ENCODE peak calls at places on chromosomes 6 and 20, in six cellular contexts. X is GM12878, F is K562, B is A549, H is HepG2, O is upper lobe of left lung. I is an unnamed sample.

GRCh38 chr6:133764011-133764812 is 124.7 kb upstream of the TCF21 start:
- ATAC-seq in X (no peak), F (no peak), B (no peak), H (no peak), O (peak), I (peak)

GRCh38 chr6:39209908-39210307 is 19.4 kb downstream of the KCNK5 start:
- ATAC-seq in X (peak), F (no peak), B (no peak), H (no peak), O (no peak), I (no peak)

GRCh38 chr20:10551732-10552724 is 116.9 kb downstream of the SLX4IP start:
- ATAC-seq in X (peak), F (peak), B (no peak), H (peak), O (peak), I (no peak)

GRCh38 chr20:50438986-50439407 is 71.2 kb upstream of the PTPN1 start:
- ATAC-seq in X (no peak), F (no peak), B (peak), H (peak), O (no peak), I (no peak)

GRCh38 chr6:159977242-159978214 is 8.6 kb downstream of the IGF2R start:
- ATAC-seq in X (no peak), F (peak), B (no peak), H (no peak), O (peak), I (peak)

GRCh38 chr6:133715270-133715669 is 173.6 kb upstream of the TCF21 start:
- ATAC-seq in X (no peak), F (no peak), B (no peak), H (no peak), O (no peak), I (no peak)

GRCh38 chr6:100461273-100461919 is 3.3 kb downstream of the SIM1 start:
- ATAC-seq in X (peak), F (peak), B (peak), H (no peak), O (no peak), I (no peak)

GRCh38 chr6:39276379-39276995 is 37.7 kb downstream of the KCNK17 start:
- ATAC-seq in X (no peak), F (no peak), B (no peak), H (no peak), O (no peak), I (no peak)

GRCh38 chr6:57262491-57262890 is 40.4 kb upstream of the RAB23 start:
- ATAC-seq in X (no peak), F (no peak), B (no peak), H (no peak), O (peak), I (peak)

GRCh38 chr6:93079061-93079460 is 340.3 kb downstream of the EPHA7 start:
- ATAC-seq in X (no peak), F (no peak), B (no peak), H (no peak), O (no peak), I (no peak)

GRCh38 chr6:3455121-3455489 is 1.7 kb downstream of the SLC22A23 start:
- ATAC-seq in X (peak), F (peak), B (no peak), H (peak), O (peak), I (no peak)

GRCh38 chr20:17967595-17968365 is 814 bp downstream of the SNX5 start:
- ATAC-seq in X (peak), F (peak), B (peak), H (peak), O (no peak), I (peak)

GRCh38 chr6:150256618-150257272 is 112.1 kb upstream of the IYD start:
- ATAC-seq in X (peak), F (no peak), B (no peak), H (no peak), O (peak), I (no peak)

GRCh38 chr20:19338960-19339359 is 126.5 kb downstream of the SLC24A3 start:
- ATAC-seq in X (no peak), F (no peak), B (no peak), H (no peak), O (no peak), I (no peak)

GRCh38 chr20:9244811-9245210 is 175.9 kb downstream of the PLCB4 start:
- ATAC-seq in X (no peak), F (no peak), B (no peak), H (no peak), O (no peak), I (no peak)

GRCh38 chr20:38791291-38791690 is 14.2 kb upstream of the PPP1R16B start:
- ATAC-seq in X (no peak), F (no peak), B (no peak), H (no peak), O (no peak), I (no peak)

GRCh38 chr20:55213653-55214052 is 738.3 kb downstream of the DOK5 start:
- ATAC-seq in X (no peak), F (no peak), B (no peak), H (no peak), O (no peak), I (no peak)

GRCh38 chr6:90432408-90432775 is 135.7 kb upstream of the BACH2 start:
- ATAC-seq in X (no peak), F (no peak), B (no peak), H (no peak), O (no peak), I (no peak)

GRCh38 chr6:117280922-117281321 is 15.6 kb downstream of the VGLL2 start:
- ATAC-seq in X (peak), F (peak), B (peak), H (peak), O (no peak), I (no peak)

GRCh38 chr20:54624701-54625472 is 149.5 kb downstream of the DOK5 start:
- ATAC-seq in X (no peak), F (no peak), B (no peak), H (no peak), O (no peak), I (no peak)

GRCh38 chr6:46927066-46927465 is 5.3 kb upstream of the ADGRF5 start:
- ATAC-seq in X (no peak), F (no peak), B (no peak), H (no peak), O (no peak), I (no peak)

GRCh38 chr20:60057866-60058807 is 99.9 kb downstream of the CDH26 start:
- ATAC-seq in X (peak), F (peak), B (no peak), H (peak), O (peak), I (no peak)

GRCh38 chr20:22567944-22568871 is 16.2 kb downstream of the FOXA2 start:
- ATAC-seq in X (no peak), F (no peak), B (no peak), H (no peak), O (peak), I (no peak)

GRCh38 chr20:44288252-44288651 is 22.8 kb downstream of the FITM2 start:
- ATAC-seq in X (no peak), F (no peak), B (no peak), H (peak), O (no peak), I (no peak)

GRCh38 chr6:164130151-164130550 is 715.6 kb downstream of the QKI start:
- ATAC-seq in X (no peak), F (no peak), B (no peak), H (no peak), O (no peak), I (no peak)

GRCh38 chr20:36574278-36575065 is 1.1 kb downstream of the TGIF2 start:
- ATAC-seq in X (peak), F (peak), B (peak), H (peak), O (peak), I (peak)

GRCh38 chr6:78916411-78916810 is 49.1 kb downstream of the IRAK1BP1 start:
- ATAC-seq in X (no peak), F (no peak), B (no peak), H (no peak), O (no peak), I (no peak)

GRCh38 chr6:16223362-16223761 is 15.0 kb upstream of the GMPR start:
- ATAC-seq in X (no peak), F (no peak), B (no peak), H (no peak), O (no peak), I (no peak)

GRCh38 chr6:27205375-27206278 is 41.9 kb upstream of the PRSS16 start:
- ATAC-seq in X (peak), F (peak), B (no peak), H (no peak), O (no peak), I (no peak)

GRCh38 chr20:45921618-45922189 is 9.7 kb upstream of the PLTP start:
- ATAC-seq in X (no peak), F (no peak), B (no peak), H (no peak), O (no peak), I (no peak)

GRCh38 chr20:19720991-19721390 is 37.1 kb upstream of the RIN2 start:
- ATAC-seq in X (no peak), F (no peak), B (no peak), H (no peak), O (no peak), I (no peak)

GRCh38 chr6:56695702-56696101 is 53.0 kb upstream of the DST start:
- ATAC-seq in X (no peak), F (no peak), B (no peak), H (no peak), O (no peak), I (no peak)

GRCh38 chr6:145012039-145012662 is 723.2 kb downstream of the EPM2A start:
- ATAC-seq in X (no peak), F (no peak), B (no peak), H (no peak), O (no peak), I (no peak)

GRCh38 chr6:135036731-135037420 is 17.7 kb downstream of the HBS1L start:
- ATAC-seq in X (no peak), F (no peak), B (no peak), H (peak), O (no peak), I (no peak)

GRCh38 chr6:6784514-6785162 is 196.1 kb downstream of the LY86 start:
- ATAC-seq in X (no peak), F (no peak), B (no peak), H (no peak), O (no peak), I (no peak)

GRCh38 chr6:137731600-137731959 is 135.5 kb upstream of the TNFAIP3 start:
- ATAC-seq in X (no peak), F (no peak), B (no peak), H (peak), O (no peak), I (no peak)

GRCh38 chr6:137725949-137726348 is 141.1 kb upstream of the TNFAIP3 start:
- ATAC-seq in X (no peak), F (no peak), B (no peak), H (no peak), O (no peak), I (no peak)

GRCh38 chr6:137727206-137727605 is 139.9 kb upstream of the TNFAIP3 start:
- ATAC-seq in X (no peak), F (no peak), B (no peak), H (no peak), O (no peak), I (no peak)

GRCh38 chr6:137729866-137730629 is 137.0 kb upstream of the TNFAIP3 start:
- ATAC-seq in X (no peak), F (no peak), B (no peak), H (peak), O (no peak), I (no peak)

DNA sequence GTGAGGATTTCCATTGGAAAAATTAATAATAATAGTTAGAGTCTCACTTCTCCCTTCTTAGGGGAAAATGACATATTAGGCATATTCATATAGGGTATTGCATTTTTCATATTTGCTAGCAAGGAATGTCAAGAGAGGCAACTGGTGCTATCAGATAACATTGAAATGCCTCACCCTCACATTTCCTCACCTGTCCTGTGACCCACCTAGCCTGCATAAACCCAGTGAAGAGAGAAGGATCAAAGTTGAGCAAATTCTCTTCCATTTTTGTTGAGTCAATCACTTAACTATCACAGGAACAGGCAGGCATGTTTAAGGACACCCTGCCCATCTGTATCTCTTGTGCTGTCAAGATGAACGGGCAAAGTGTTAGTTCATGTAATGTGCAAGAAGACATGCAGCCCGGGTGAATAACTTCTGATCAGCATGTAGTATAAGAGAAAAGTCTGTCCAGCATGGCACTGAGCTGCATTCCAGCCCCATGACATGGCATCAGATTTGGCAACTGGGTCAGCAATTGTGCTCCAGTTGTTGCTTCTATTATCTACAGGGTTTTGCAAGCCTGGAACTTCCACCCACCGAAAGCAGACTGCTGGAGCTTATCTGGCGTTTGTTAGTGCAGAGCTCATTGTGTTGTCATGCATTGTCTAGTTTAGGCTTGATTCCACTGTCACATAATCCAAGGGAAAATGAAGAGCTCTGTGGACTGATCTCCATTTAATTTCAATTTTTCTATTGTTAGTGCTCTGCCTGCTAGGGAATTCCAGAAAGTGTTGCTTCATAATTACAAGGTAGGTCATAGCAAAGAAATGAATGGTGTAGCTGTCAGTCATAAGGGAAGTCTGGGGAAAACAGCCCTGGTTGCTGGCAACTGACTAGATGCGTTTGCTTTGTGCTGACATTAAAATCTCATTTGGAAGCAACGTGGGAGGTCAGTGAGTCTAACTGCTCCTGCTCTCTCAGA is 138.4 kb upstream of the TNFAIP3 start:
- ATAC-seq in X (no peak), F (no peak), B (peak), H (peak), O (peak), I (peak)
- TF ChIP-seq POLR2A in X (no peak), F (no peak), B (no peak), H (no peak), O (no peak), I (no peak)

GRCh38 chr20:63682384-63683139 is 13.9 kb upstream of the TNFRSF6B start:
- ATAC-seq in X (no peak), F (peak), B (peak), H (peak), O (peak), I (peak)
- TF ChIP-seq EP300 in X (no peak), F (no peak), B (no peak), H (no peak), O (no peak), I (no peak)

GRCh38 chr6:71248306-71248705 is 40.3 kb upstream of the OGFRL1 start:
- ATAC-seq in X (peak), F (no peak), B (peak), H (no peak), O (peak), I (peak)

GRCh38 chr6:71246596-71246995 is 42.0 kb upstream of the OGFRL1 start:
- ATAC-seq in X (no peak), F (no peak), B (no peak), H (no peak), O (no peak), I (no peak)

GRCh38 chr6:71245265-71246049 is 43.2 kb upstream of the OGFRL1 start:
- ATAC-seq in X (no peak), F (no peak), B (no peak), H (no peak), O (no peak), I (no peak)

GRCh38 chr6:71250050-71250689 is 38.4 kb upstream of the OGFRL1 start:
- ATAC-seq in X (no peak), F (no peak), B (no peak), H (no peak), O (peak), I (peak)

GRCh38 chr6:71248866-71249265 is 39.7 kb upstream of the OGFRL1 start:
- ATAC-seq in X (no peak), F (no peak), B (no peak), H (no peak), O (no peak), I (no peak)
- H3K27ac ChIP-seq in X (no peak), F (no peak), B (peak), H (no peak), O (peak), I (no peak)

GRCh38 chr6:33276864-33277662 is at the start of gene B3GALT4:
- ATAC-seq in X (peak), F (peak), B (peak), H (peak), O (peak), I (peak)
- TF ChIP-seq POLR2A in X (peak), F (peak), B (peak), H (peak), O (no peak), I (peak)